ENCODE peak calls at places on chromosomes 5 and 9, in seven cellular contexts. X, E, N, Z, U, W and M are unnamed samples.
A peak's percentile ranks its signal among the peaks of the same experiment; 100 is the strongest.

GRCh38 chr5:177357459-177358332 is at the start of gene RGS14:
- DNase-seq in X (peak; percentile 73), E (peak; percentile 47), N (peak; percentile 75), Z (peak; percentile 65), U (no peak), W (peak; percentile 39), M (no peak)

GRCh38 chr5:142078251-142078650 is 30.3 kb upstream of the NDFIP1 start:
- DNase-seq in X (no peak), E (no peak), N (no peak), Z (no peak), U (no peak), W (no peak), M (no peak)

GRCh38 chr9:130207241-130207992 is 35.2 kb downstream of the NCS1 start:
- DNase-seq in X (no peak), E (no peak), N (peak; percentile 38), Z (no peak), U (no peak), W (no peak), M (no peak)

GRCh38 chr9:86253577-86253976 is 5.9 kb downstream of the C9orf153 start:
- DNase-seq in X (no peak), E (no peak), N (no peak), Z (no peak), U (no peak), W (no peak), M (no peak)

GRCh38 chr9:72185561-72185960 is 36.3 kb downstream of the GDA start:
- DNase-seq in X (no peak), E (no peak), N (no peak), Z (no peak), U (no peak), W (no peak), M (no peak)

GRCh38 chr9:114680266-114681011 is 1.6 kb downstream of the TEX48 start:
- DNase-seq in X (no peak), E (no peak), N (no peak), Z (no peak), U (no peak), W (no peak), M (no peak)

GRCh38 chr5:6193315-6193714 is 185.0 kb downstream of the MED10 start:
- DNase-seq in X (no peak), E (no peak), N (no peak), Z (no peak), U (peak; percentile 95), W (no peak), M (peak; percentile 20)

GRCh38 chr5:159518361-159518760 is 188.1 kb upstream of the IL12B start:
- DNase-seq in X (no peak), E (peak; percentile 21), N (no peak), Z (peak; percentile 18), U (peak; percentile 99), W (no peak), M (peak; percentile 22)

GRCh38 chr9:82117528-82117927 is 129.0 kb downstream of the SPATA31D1 start:
- DNase-seq in X (no peak), E (no peak), N (no peak), Z (no peak), U (no peak), W (no peak), M (no peak)

GRCh38 chr5:135033026-135033861 is 784 bp downstream of the PITX1 start:
- DNase-seq in X (peak; percentile 42), E (peak; percentile 56), N (peak; percentile 80), Z (no peak), U (no peak), W (peak; percentile 55), M (peak; percentile 82)

GRCh38 chr5:179866241-179867078 is 7.8 kb upstream of the MRNIP start:
- DNase-seq in X (no peak), E (no peak), N (no peak), Z (no peak), U (no peak), W (no peak), M (no peak)

GRCh38 chr5:177610770-177611445 is 11.0 kb downstream of the B4GALT7 start:
- DNase-seq in X (no peak), E (no peak), N (no peak), Z (no peak), U (no peak), W (no peak), M (no peak)

GRCh38 chr5:141199359-141200235 is at the start of gene PCDHB11:
- DNase-seq in X (no peak), E (no peak), N (no peak), Z (no peak), U (no peak), W (no peak), M (no peak)

GRCh38 chr9:124520206-124520596 is 13.0 kb upstream of the NR5A1 start:
- DNase-seq in X (no peak), E (no peak), N (no peak), Z (peak; percentile 10), U (no peak), W (no peak), M (no peak)

GRCh38 chr9:114114364-114114763 is 15.3 kb upstream of the KIF12 start:
- DNase-seq in X (no peak), E (peak; percentile 63), N (no peak), Z (no peak), U (no peak), W (no peak), M (no peak)

GRCh38 chr5:112109331-112109993 is 309.6 kb downstream of the EPB41L4A start:
- DNase-seq in X (peak; percentile 78), E (peak; percentile 87), N (peak; percentile 54), Z (peak; percentile 95), U (no peak), W (no peak), M (no peak)

GRCh38 chr9:37968228-37968672 is 64.3 kb upstream of the SLC25A51 start:
- DNase-seq in X (peak; percentile 22), E (peak; percentile 63), N (peak; percentile 12), Z (peak; percentile 61), U (no peak), W (peak; percentile 79), M (no peak)

GRCh38 chr5:132056610-132057497 is 3.6 kb upstream of the IL3 start:
- DNase-seq in X (peak; percentile 43), E (no peak), N (peak; percentile 48), Z (no peak), U (no peak), W (no peak), M (no peak)

GRCh38 chr5:169810542-169810941 is 169.8 kb downstream of the INSYN2B start:
- DNase-seq in X (no peak), E (no peak), N (no peak), Z (no peak), U (no peak), W (no peak), M (no peak)
- H3K36me3 ChIP-seq in X (no peaks in the 10 kb centered on the region), E (no peaks in the 10 kb centered on the region), N (no peaks in the 10 kb centered on the region), Z (no peaks in the 10 kb centered on the region), U (no peaks in the 10 kb centered on the region), W (no peaks in the 10 kb centered on the region), M (no peaks in the 10 kb centered on the region)

GRCh38 chr5:100863736-100864135 is 39.3 kb downstream of the ST8SIA4 start:
- DNase-seq in X (no peak), E (no peak), N (no peak), Z (no peak), U (no peak), W (no peak), M (no peak)

GRCh38 chr5:100867039-100867562 is 36.0 kb downstream of the ST8SIA4 start:
- DNase-seq in X (no peak), E (no peak), N (no peak), Z (no peak), U (no peak), W (no peak), M (no peak)

GRCh38 chr5:100860407-100860806 is 42.7 kb downstream of the ST8SIA4 start:
- DNase-seq in X (no peak), E (no peak), N (no peak), Z (no peak), U (no peak), W (no peak), M (no peak)

GRCh38 chr5:100861148-100861547 is 41.9 kb downstream of the ST8SIA4 start:
- DNase-seq in X (no peak), E (no peak), N (no peak), Z (no peak), U (no peak), W (no peak), M (no peak)

DNA sequence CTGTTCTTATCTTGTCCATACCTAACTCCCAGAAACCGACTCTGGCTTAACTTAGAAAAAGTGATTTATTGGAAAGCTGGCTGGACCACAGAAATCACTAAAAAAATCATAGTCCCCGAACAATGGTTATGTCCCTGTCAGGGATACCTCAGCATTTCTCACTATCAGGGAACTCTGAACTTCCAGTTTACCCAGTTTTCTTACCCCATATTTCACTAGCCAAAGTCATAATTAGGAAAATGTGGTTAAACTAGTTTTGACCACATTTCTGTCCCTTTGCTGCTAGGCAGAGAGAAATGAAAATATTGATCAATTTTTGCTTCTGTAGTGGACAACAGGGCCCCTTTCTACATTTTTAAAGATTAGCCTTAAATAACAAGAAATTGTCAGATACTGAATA is 38.2 kb downstream of the ST8SIA4 start:
- DNase-seq in X (no peak), E (no peak), N (no peak), Z (no peak), U (peak; percentile 38), W (no peak), M (no peak)
- H3K4me1 ChIP-seq in X (no peaks in the 10 kb centered on the region), E (no peaks in the 10 kb centered on the region), N (no peaks in the 10 kb centered on the region), Z (no peaks in the 10 kb centered on the region), U (peaks cover 12% of the 10 kb centered on the region), W (no peaks in the 10 kb centered on the region), M (no peaks in the 10 kb centered on the region)

GRCh38 chr5:110159202-110159601 is 469.5 kb downstream of the MAN2A1 start:
- DNase-seq in X (no peak), E (no peak), N (no peak), Z (peak; percentile 38), U (no peak), W (no peak), M (peak; percentile 27)

GRCh38 chr5:110165366-110165765 is 475.6 kb downstream of the MAN2A1 start:
- DNase-seq in X (no peak), E (no peak), N (no peak), Z (no peak), U (no peak), W (no peak), M (no peak)

DNA sequence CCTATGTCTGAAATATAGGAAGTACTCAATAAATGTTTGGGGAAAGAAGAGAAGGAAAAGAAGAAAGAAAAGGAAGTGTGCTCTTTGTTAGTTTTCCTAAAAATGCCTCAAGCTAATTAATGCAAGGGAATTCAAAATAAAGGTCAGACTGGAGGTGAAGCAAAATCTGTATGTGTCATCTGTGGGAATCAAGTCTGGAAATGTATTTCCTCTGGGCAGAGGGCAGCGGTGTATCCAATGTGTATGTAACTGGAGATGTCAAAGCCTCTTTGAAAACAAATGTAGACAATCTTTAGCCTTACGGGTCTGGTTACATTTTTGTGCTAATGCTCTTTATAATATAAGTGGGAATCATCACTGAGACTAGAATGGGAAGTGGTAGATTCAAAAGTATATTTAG is 471.4 kb downstream of the MAN2A1 start:
- DNase-seq in X (no peak), E (no peak), N (no peak), Z (no peak), U (no peak), W (no peak), M (no peak)
- H3K36me3 ChIP-seq in X (no peaks in the 10 kb centered on the region), E (no peaks in the 10 kb centered on the region), N (no peaks in the 10 kb centered on the region), Z (no peaks in the 10 kb centered on the region), U (no peaks in the 10 kb centered on the region), W (no peaks in the 10 kb centered on the region), M (no peaks in the 10 kb centered on the region)

DNA sequence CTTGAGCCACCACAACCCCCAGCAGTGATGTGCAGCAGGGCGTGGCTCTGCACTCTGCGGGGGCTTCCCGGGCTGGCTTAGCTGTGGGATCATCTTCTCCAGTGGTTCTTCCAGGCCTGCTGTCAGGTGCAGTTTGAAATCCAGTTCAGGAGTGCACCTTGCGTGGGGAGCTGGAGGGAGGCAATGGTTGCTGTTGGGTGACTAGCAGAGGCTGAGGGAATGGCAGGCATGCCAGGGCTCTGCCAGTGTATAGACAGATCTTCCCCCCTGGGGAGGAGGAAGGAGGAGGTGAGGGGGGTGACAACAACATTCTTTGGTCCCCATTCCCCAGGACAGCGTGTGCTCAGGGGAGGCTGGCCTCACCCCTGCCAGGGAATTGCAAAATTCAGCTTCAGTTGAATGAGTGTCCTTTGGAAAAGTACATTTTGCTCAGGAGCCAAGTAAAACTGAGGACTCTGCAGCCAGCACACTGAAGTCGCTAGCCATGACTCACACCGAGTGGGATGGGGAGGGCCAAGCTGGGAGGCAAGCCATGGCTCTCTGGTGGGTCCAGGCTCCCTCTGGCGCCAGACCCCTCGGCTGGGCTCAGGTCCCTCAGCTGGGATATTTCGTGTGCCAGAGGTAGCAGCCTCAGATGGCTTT is 35.0 kb downstream of the ERGIC1 start:
- DNase-seq in X (peak; percentile 81), E (peak; percentile 96), N (no peak), Z (peak; percentile 90), U (peak; percentile 88), W (peak; percentile 31), M (peak; percentile 89)
- H3K4me1 ChIP-seq in X (peaks cover 61% of the 10 kb centered on the region), E (peaks cover 52% of the 10 kb centered on the region), N (peaks cover 21% of the 10 kb centered on the region), Z (peaks cover 36% of the 10 kb centered on the region), U (peaks cover 44% of the 10 kb centered on the region), W (peaks cover 11% of the 10 kb centered on the region), M (peaks cover 70% of the 10 kb centered on the region)